ENCODE peak calls at places on chromosomes 4 and X, in four cellular contexts. One of them, this sample, is unnamed.

GRCh38 chr4:132991111-132991510 is 158.0 kb upstream of the PCDH10 start:
- DNase-seq in tibial nerve: no peak
- DNase-seq in ovary: no peak
- DNase-seq in suprapubic skin: no peak
- DNase-seq in this sample: no peak

GRCh38 chr4:139556071-139556734 is at the start of gene SETD7:
- DNase-seq in tibial nerve: peak
- DNase-seq in ovary: peak
- DNase-seq in suprapubic skin: peak
- DNase-seq in this sample: peak

GRCh38 chrX:9765072-9765736 is 443 bp downstream of the GPR143 start:
- DNase-seq in tibial nerve: no peak
- DNase-seq in ovary: peak
- DNase-seq in suprapubic skin: no peak
- DNase-seq in this sample: no peak

GRCh38 chrX:80812176-80812575 is 2.5 kb upstream of the BRWD3 start:
- DNase-seq in tibial nerve: peak
- DNase-seq in ovary: no peak
- DNase-seq in suprapubic skin: no peak
- DNase-seq in this sample: peak

GRCh38 chr4:29983890-29984289 is 736.3 kb upstream of the PCDH7 start:
- DNase-seq in tibial nerve: no peak
- DNase-seq in ovary: no peak
- DNase-seq in suprapubic skin: no peak
- DNase-seq in this sample: no peak

GRCh38 chr4:152947311-152947710 is 11.2 kb downstream of the FHDC1 start:
- DNase-seq in tibial nerve: no peak
- DNase-seq in ovary: no peak
- DNase-seq in suprapubic skin: no peak
- DNase-seq in this sample: no peak

GRCh38 chr4:113756005-113756410 is 5.5 kb downstream of the CAMK2D start:
- DNase-seq in tibial nerve: no peak
- DNase-seq in ovary: no peak
- DNase-seq in suprapubic skin: no peak
- DNase-seq in this sample: no peak

GRCh38 chrX:149456476-149457245 is 48.4 kb downstream of the IDS start:
- DNase-seq in tibial nerve: no peak
- DNase-seq in ovary: no peak
- DNase-seq in suprapubic skin: no peak
- DNase-seq in this sample: no peak

GRCh38 chr4:7200801-7201200 is 8.5 kb downstream of the SORCS2 start:
- DNase-seq in tibial nerve: no peak
- DNase-seq in ovary: no peak
- DNase-seq in suprapubic skin: peak
- DNase-seq in this sample: no peak

GRCh38 chr4:156870861-156871260 is 100.7 kb downstream of the PDGFC start:
- DNase-seq in tibial nerve: no peak
- DNase-seq in ovary: no peak
- DNase-seq in suprapubic skin: no peak
- DNase-seq in this sample: no peak

GRCh38 chrX:116281106-116281505 is 110.6 kb downstream of the AGTR2 start:
- DNase-seq in tibial nerve: no peak
- DNase-seq in ovary: no peak
- DNase-seq in suprapubic skin: no peak
- DNase-seq in this sample: no peak

GRCh38 chr4:38413524-38414341 is 250.3 kb upstream of the KLF3 start:
- DNase-seq in tibial nerve: no peak
- DNase-seq in ovary: no peak
- DNase-seq in suprapubic skin: no peak
- DNase-seq in this sample: no peak

GRCh38 chr4:181896609-181897008 is 346.6 kb upstream of the TENM3 start:
- DNase-seq in tibial nerve: no peak
- DNase-seq in ovary: no peak
- DNase-seq in suprapubic skin: no peak
- DNase-seq in this sample: no peak

GRCh38 chrX:9148626-9149385 is 114.9 kb upstream of the FAM9B start:
- DNase-seq in tibial nerve: no peak
- DNase-seq in ovary: no peak
- DNase-seq in suprapubic skin: no peak
- DNase-seq in this sample: no peak

GRCh38 chr4:22607382-22607781 is 85.4 kb upstream of the GBA3 start:
- DNase-seq in tibial nerve: no peak
- DNase-seq in ovary: peak
- DNase-seq in suprapubic skin: no peak
- DNase-seq in this sample: no peak

GRCh38 chrX:101411984-101412383 is 4.0 kb downstream of the HNRNPH2 start:
- DNase-seq in tibial nerve: no peak
- DNase-seq in ovary: no peak
- DNase-seq in suprapubic skin: no peak
- DNase-seq in this sample: no peak

GRCh38 chrX:79259073-79259689 is 108.0 kb downstream of the ITM2A start:
- DNase-seq in tibial nerve: no peak
- DNase-seq in ovary: no peak
- DNase-seq in suprapubic skin: no peak
- DNase-seq in this sample: no peak

GRCh38 chr4:184472540-184473264 is 1.6 kb downstream of the IRF2 start:
- DNase-seq in tibial nerve: peak
- DNase-seq in ovary: peak
- DNase-seq in suprapubic skin: peak
- DNase-seq in this sample: peak
- TF ChIP-seq POLR2A in tibial nerve: peak
- TF ChIP-seq POLR2A in ovary: no peak
- TF ChIP-seq POLR2A in suprapubic skin: no peak
- TF ChIP-seq POLR2A in this sample: peak

DNA sequence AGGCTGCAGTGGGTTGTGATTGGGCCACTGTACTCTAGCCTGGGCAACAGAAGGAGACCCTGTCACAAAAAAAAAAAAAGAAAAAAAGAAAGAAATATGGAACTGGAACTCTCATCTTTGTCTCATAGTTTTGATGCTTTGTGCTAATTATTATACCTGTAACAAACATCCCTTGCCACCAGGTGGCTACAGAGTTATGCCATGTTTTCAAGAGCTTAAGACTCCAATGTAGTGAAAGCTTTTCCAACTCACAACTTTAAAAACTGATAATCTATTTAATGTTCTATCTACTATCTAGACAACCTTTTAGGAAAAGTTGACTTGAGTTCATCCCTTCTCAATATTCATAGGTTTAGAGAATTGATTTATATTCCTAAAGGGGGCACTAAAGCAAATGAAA is 42.4 kb downstream of the HTR2C start:
- DNase-seq in tibial nerve: peak
- DNase-seq in ovary: no peak
- DNase-seq in suprapubic skin: no peak
- DNase-seq in this sample: no peak
- TF ChIP-seq EP300 in tibial nerve: no peak
- TF ChIP-seq EP300 in ovary: no peak
- TF ChIP-seq EP300 in suprapubic skin: no peak
- TF ChIP-seq EP300 in this sample: no peak

DNA sequence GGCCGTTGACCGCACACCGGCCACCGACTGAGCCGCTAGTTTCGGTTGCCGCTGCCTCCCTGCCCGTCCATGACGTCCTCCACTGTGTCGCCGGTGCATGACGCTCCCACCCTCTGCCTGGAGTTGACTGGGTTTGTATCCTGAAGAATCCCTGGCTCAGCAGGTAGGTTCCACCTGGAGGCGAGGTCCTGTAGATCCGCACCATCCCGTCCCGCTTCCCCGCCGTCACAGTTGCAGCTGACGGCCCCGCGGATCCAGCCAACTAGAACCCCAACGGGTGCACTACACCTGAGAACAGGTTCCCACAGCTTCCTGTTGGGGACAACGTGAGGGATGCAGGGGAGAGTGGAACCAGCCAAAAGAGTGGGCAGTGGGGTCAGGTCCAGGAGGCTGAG is 881 bp upstream of the SLBP start:
- DNase-seq in tibial nerve: no peak
- DNase-seq in ovary: no peak
- DNase-seq in suprapubic skin: no peak
- DNase-seq in this sample: no peak
- TF ChIP-seq POLR2A in tibial nerve: no peak
- TF ChIP-seq POLR2A in ovary: no peak
- TF ChIP-seq POLR2A in suprapubic skin: no peak
- TF ChIP-seq POLR2A in this sample: no peak

DNA sequence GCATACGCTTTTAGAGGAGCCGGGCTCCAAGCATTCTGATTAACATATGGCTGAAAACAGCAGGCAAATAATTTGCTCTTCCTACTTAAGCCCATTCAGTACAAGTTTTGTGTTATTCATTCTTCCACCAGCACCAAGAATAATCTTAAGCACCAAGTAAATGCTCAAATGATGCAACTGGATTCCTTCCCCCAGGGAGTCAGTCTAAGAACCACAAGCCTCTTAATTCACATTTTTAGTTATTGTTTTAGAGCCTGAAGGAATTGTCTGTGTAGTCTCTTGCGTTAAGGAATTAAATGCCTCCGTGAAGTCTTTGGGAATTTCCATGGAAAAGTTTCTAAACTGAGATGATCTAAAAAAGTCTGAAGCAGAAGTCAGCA is 61.5 kb upstream of the MAGEB2 start:
- DNase-seq in tibial nerve: no peak
- DNase-seq in ovary: no peak
- DNase-seq in suprapubic skin: no peak
- DNase-seq in this sample: no peak
- TF ChIP-seq EP300 in tibial nerve: no peak
- TF ChIP-seq EP300 in ovary: no peak
- TF ChIP-seq EP300 in suprapubic skin: no peak
- TF ChIP-seq EP300 in this sample: no peak

DNA sequence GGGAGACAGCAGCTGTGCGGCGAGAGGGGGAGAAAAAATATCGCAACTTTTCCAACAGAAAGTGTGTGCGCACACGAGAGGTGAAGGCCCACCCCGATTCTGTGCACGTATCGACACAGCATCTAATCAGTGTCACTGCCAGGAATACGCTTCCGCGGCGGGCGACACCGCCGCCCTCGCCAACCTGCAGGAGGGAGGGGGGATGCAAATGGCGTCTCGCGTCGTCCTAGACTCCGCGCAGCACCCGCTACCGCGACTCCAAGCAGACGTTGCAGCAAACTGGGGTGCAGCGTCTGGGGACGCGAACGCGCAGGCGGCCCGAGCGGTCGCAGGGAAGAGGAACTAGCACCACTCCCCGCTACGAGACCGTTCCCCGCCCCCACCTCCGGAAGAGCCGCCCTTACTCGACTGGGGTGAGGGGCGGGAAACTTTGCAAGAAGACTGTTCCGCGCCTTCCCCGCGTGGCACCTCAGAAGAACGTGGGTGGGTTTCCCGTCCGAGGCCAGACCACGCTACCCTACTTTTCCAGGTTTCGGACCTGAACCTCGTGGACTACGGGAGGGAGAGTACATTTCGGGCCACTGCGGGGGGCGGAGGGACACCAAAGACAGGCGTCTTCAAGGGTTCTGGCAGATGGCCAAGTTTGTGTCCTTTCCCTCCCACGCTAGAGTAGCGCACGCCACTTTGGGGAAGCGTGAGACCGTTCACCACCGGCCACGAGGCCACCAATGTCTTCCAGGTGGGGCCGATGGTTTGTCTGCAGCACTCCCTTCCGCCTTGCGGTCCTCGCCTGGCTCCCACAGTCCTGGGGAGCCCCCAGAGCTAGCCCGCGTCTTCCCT is 77.9 kb upstream of the BCOR start:
- DNase-seq in tibial nerve: peak
- DNase-seq in ovary: peak
- DNase-seq in suprapubic skin: no peak
- DNase-seq in this sample: peak
- TF ChIP-seq POLR2A in tibial nerve: peak
- TF ChIP-seq POLR2A in ovary: peak
- TF ChIP-seq POLR2A in suprapubic skin: peak
- TF ChIP-seq POLR2A in this sample: peak

GRCh38 chrX:13239272-13239671 is 80.6 kb downstream of the ATXN3L start:
- DNase-seq in tibial nerve: no peak
- DNase-seq in ovary: no peak
- DNase-seq in suprapubic skin: no peak
- DNase-seq in this sample: no peak

DNA sequence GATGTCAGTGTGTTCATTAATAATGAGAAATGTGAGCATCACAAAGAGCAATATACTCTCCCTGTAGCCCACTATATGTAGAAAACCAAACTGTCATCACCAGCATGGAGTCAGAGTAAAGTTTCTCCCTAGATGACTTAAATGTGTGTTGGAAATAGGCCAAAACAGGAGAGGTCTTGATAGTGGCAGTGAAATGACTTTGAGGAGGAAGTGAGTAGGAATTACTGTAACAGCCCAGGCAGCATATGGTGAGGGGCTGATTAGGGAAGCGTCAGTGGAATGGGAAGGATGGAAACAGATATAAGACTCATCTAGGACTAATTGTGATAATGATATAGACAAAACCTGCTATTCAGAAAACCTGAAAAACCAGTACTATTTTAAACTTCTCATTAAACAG is 83.9 kb downstream of the ATXN3L start:
- DNase-seq in tibial nerve: no peak
- DNase-seq in ovary: no peak
- DNase-seq in suprapubic skin: no peak
- DNase-seq in this sample: no peak
- TF ChIP-seq EP300 in tibial nerve: no peak
- TF ChIP-seq EP300 in ovary: no peak
- TF ChIP-seq EP300 in suprapubic skin: no peak
- TF ChIP-seq EP300 in this sample: no peak

GRCh38 chr4:140926672-140927071 is 170.5 kb upstream of the TBC1D9 start:
- DNase-seq in tibial nerve: no peak
- DNase-seq in ovary: no peak
- DNase-seq in suprapubic skin: no peak
- DNase-seq in this sample: no peak
- TF ChIP-seq POLR2A in tibial nerve: no peak
- TF ChIP-seq POLR2A in ovary: no peak
- TF ChIP-seq POLR2A in suprapubic skin: no peak
- TF ChIP-seq POLR2A in this sample: no peak

This sample was measured in upper lobe of left lung.